ENCODE peak calls at places on chromosome 19, in six cellular contexts. W, U, E, T, A and Z are unnamed samples.

GRCh38 chr19:56476671-56477428 is at the start of gene ZNF667:
- DNase-seq in W (no peak), E (no peak), U (no peak), A (no peak), T (peak), Z (no peak)

GRCh38 chr19:8251025-8251472 is 41.9 kb downstream of the CERS4 start:
- DNase-seq in E (peak), A (no peak), W (no peak), T (peak), U (peak), Z (no peak)

GRCh38 chr19:14012378-14012915 is 6.3 kb upstream of the RFX1 start:
- DNase-seq in U (no peak), T (no peak), W (no peak), A (no peak), E (no peak), Z (no peak)

GRCh38 chr19:49019242-49019932 is 2.5 kb upstream of the LHB start:
- DNase-seq in W (peak), T (peak), U (peak), E (peak), A (no peak), Z (no peak)

GRCh38 chr19:23774156-23774971 is 15.7 kb upstream of the ZNF681 start:
- DNase-seq in W (no peak), U (peak), E (no peak), T (no peak), A (no peak), Z (no peak)

GRCh38 chr19:54271106-54271505 is 9.8 kb downstream of the LILRB2 start:
- DNase-seq in U (peak), W (no peak), A (no peak), T (peak), E (no peak), Z (no peak)

GRCh38 chr19:39038098-39038497 is 5.7 kb upstream of the FBXO27 start:
- DNase-seq in U (no peak), T (no peak), W (no peak), A (no peak), E (no peak), Z (peak)

GRCh38 chr19:41939861-41940442 is 11.7 kb upstream of the ERFL start:
- DNase-seq in A (no peak), U (no peak), E (no peak), W (no peak), T (no peak), Z (no peak)

GRCh38 chr19:46610851-46611770 is 10.0 kb downstream of the CALM3 start:
- DNase-seq in A (no peak), U (peak), E (peak), W (no peak), T (no peak), Z (no peak)

DNA sequence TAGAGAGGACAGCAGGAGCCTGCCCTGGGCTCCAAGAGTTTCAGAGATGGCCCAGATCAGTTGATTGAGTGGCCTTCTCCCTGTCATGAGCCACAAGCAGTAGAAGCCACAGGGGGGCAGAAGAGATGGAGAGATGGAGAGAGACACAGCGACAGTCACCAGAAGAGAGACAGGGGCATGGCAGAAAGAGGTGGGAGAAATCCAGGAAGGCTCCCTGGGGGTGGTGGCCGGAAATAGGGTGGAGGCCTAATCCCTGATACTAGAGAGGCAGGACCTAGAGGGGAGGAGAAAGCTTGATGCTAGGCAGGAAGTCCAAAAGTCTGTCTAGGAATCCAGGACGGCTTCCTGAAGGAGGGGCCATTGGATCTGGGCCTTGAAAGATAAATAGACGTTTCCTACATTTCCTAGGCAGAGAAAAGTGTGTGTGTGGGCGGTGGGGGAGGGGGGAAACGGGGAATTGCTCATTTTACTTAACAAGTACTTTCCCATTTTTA is 9.6 kb upstream of the TPM4 start:
- DNase-seq in U (peak), A (no peak), T (peak), E (no peak), W (peak), Z (no peak)
- TF ChIP-seq CTCF in U (no peak), A (peak), T (peak), E (peak), W (no peak), Z (no peak)

GRCh38 chr19:50500060-50500752 is 10.8 kb downstream of the JOSD2 start:
- DNase-seq in W (no peak), U (no peak), E (peak), T (peak), A (no peak), Z (no peak)
- TF ChIP-seq CTCF in W (no peak), U (no peak), E (peak), T (no peak), A (peak), Z (peak)

GRCh38 chr19:40803170-40803856 is 4.3 kb downstream of the EGLN2 start:
- DNase-seq in U (no peak), T (no peak), W (no peak), A (no peak), E (no peak), Z (no peak)
- TF ChIP-seq CTCF in U (no peak), T (no peak), W (no peak), A (no peak), E (no peak), Z (no peak)

GRCh38 chr19:40584007-40584406 is 7.3 kb downstream of the SHKBP1 start:
- DNase-seq in U (no peak), E (no peak), T (no peak), W (no peak), A (no peak), Z (no peak)
- TF ChIP-seq CTCF in U (no peak), E (no peak), T (no peak), W (no peak), A (peak), Z (no peak)

GRCh38 chr19:11227201-11227886 is 12.1 kb upstream of the ANGPTL8 start:
- DNase-seq in T (no peak), W (no peak), U (no peak), A (no peak), E (no peak), Z (no peak)
- TF ChIP-seq CTCF in T (no peak), W (no peak), U (no peak), A (no peak), E (no peak), Z (no peak)